ENCODE peak calls at places on chromosomes 3 and 15, in four cellular contexts. Y, E, P and G are unnamed samples.

GRCh38 chr15:78092111-78093041 is at the start of gene SH2D7:
- DNase-seq in P (no peak), Y (no peak), E (no peak), G (no peak)

GRCh38 chr15:50879016-50879415 is 29.5 kb upstream of the AP4E1 start:
- DNase-seq in E (no peak), P (no peak), Y (no peak), G (no peak)

GRCh38 chr15:98146031-98146430 is 185.5 kb downstream of the ARRDC4 start:
- DNase-seq in Y (no peak), E (no peak), P (no peak), G (no peak)

GRCh38 chr3:25648107-25648535 is 16.6 kb downstream of the TOP2B start:
- DNase-seq in E (peak; percentile 80), Y (peak; percentile 86), P (peak; percentile 84), G (peak; percentile 90)

GRCh38 chr3:153291052-153291689 is 129.1 kb downstream of the RAP2B start:
- DNase-seq in Y (peak; percentile 7), E (no peak), P (peak; percentile 52), G (no peak)

GRCh38 chr3:713225-713624 is 379.6 kb upstream of the CNTN6 start:
- DNase-seq in Y (no peak), E (no peak), P (no peak), G (no peak)

GRCh38 chr3:32097768-32098167 is 8.7 kb upstream of the GPD1L start:
- DNase-seq in P (no peak), E (no peak), Y (no peak), G (no peak)

GRCh38 chr15:97081666-97082226 is 751.2 kb downstream of the NR2F2 start:
- DNase-seq in P (no peak), Y (no peak), E (no peak), G (no peak)

GRCh38 chr3:55309336-55309735 is 177.8 kb downstream of the WNT5A start:
- DNase-seq in E (no peak), P (peak; percentile 92), Y (no peak), G (no peak)